ENCODE peak calls at places on chromosomes 7 and 10, in ten cellular contexts. B, H, J, L, R, F, W, E, X and S are unnamed samples.

GRCh38 chr7:81415181-81415580 is 354.7 kb downstream of the HGF start:
- DNase-seq in B (no peak), R (no peak), H (no peak), X (no peak), E (no peak), F (no peak), J (no peak), L (no peak), W (no peak), S (no peak)

GRCh38 chr10:58258977-58259692 is 8.6 kb downstream of the IPMK start:
- DNase-seq in L (no peak), H (no peak), R (no peak), F (no peak), J (no peak), B (no peak), E (no peak), X (no peak), W (no peak), S (no peak)

GRCh38 chr10:18313146-18313542 is 172.9 kb downstream of the CACNB2 start:
- DNase-seq in L (no peak), X (no peak), B (no peak), E (no peak), H (no peak), F (no peak), J (no peak), R (no peak), W (no peak), S (no peak)

GRCh38 chr10:104273291-104273690 is 4.3 kb downstream of the GSTO2 start:
- DNase-seq in H (no peak), L (no peak), F (no peak), E (no peak), J (no peak), X (no peak), B (no peak), R (no peak), W (no peak), S (no peak)

GRCh38 chr7:157997471-157997870 is 590.2 kb downstream of the PTPRN2 start:
- DNase-seq in F (no peak), W (no peak), X (no peak), L (no peak), R (no peak), H (no peak), J (no peak), E (no peak), B (no peak), S (no peak)

GRCh38 chr10:102394801-102395676 is 466 bp upstream of the NFKB2 start:
- DNase-seq in J (peak), B (peak), X (peak), R (peak), F (peak), W (peak), E (peak), H (peak), L (peak), S (peak)

GRCh38 chr10:63068246-63068645 is 64.9 kb upstream of the NRBF2 start:
- DNase-seq in B (no peak), H (no peak), R (no peak), L (no peak), W (no peak), E (no peak), J (no peak), F (no peak), X (peak), S (no peak)

GRCh38 chr7:150406311-150406564 is 27.1 kb downstream of the ZNF775 start:
- DNase-seq in W (no peak), H (peak), E (no peak), B (no peak), X (no peak), J (no peak), L (no peak), F (no peak), R (no peak), S (no peak)

GRCh38 chr7:26949319-26949718 is 84.9 kb upstream of the SKAP2 start:
- DNase-seq in X (no peak), E (no peak), R (no peak), W (no peak), J (no peak), H (no peak), B (no peak), L (no peak), F (no peak), S (no peak)

GRCh38 chr7:155221547-155221946 is 76.1 kb upstream of the INSIG1 start:
- DNase-seq in X (no peak), F (no peak), R (no peak), W (no peak), B (no peak), H (no peak), L (no peak), J (no peak), E (no peak), S (no peak)

GRCh38 chr7:50543776-50544442 is 21.3 kb downstream of the DDC start:
- DNase-seq in X (no peak), F (no peak), L (no peak), B (no peak), H (no peak), R (no peak), W (no peak), J (peak), E (no peak), S (no peak)

GRCh38 chr10:18527692-18528091 is 123.7 kb downstream of the NSUN6 start:
- DNase-seq in H (no peak), J (no peak), F (no peak), X (no peak), L (no peak), B (no peak), R (no peak), E (no peak), W (no peak), S (no peak)

GRCh38 chr10:5584895-5585516 is 60.2 kb downstream of the CALML3 start:
- DNase-seq in J (no peak), L (peak), R (no peak), B (no peak), W (no peak), X (no peak), F (no peak), H (peak), E (peak), S (peak)

GRCh38 chr7:71896535-71896934 is 515.6 kb downstream of the CALN1 start:
- DNase-seq in E (no peak), F (no peak), R (no peak), L (no peak), B (no peak), X (no peak), H (no peak), J (no peak), W (no peak), S (no peak)

GRCh38 chr7:46450871-46451270 is 529.8 kb upstream of the IGFBP3 start:
- DNase-seq in H (no peak), L (no peak), X (no peak), E (no peak), W (no peak), J (no peak), R (no peak), F (no peak), B (no peak), S (no peak)

GRCh38 chr7:35691827-35692307 is 3.1 kb downstream of the HERPUD2 start:
- DNase-seq in H (no peak), B (no peak), L (no peak), X (peak), F (no peak), R (no peak), E (peak), J (no peak), W (no peak), S (no peak)

GRCh38 chr7:2387897-2388636 is 15.3 kb upstream of the CHST12 start:
- DNase-seq in J (no peak), B (no peak), L (no peak), X (no peak), W (no peak), F (no peak), H (no peak), E (peak), R (no peak), S (no peak)

GRCh38 chr10:14758451-14758850 is 16.2 kb downstream of the FAM107B start:
- DNase-seq in R (no peak), B (no peak), L (no peak), H (no peak), F (no peak), W (no peak), X (no peak), J (no peak), E (no peak), S (no peak)

GRCh38 chr7:70383947-70384475 is 747.9 kb upstream of the GALNT17 start:
- DNase-seq in W (no peak), J (no peak), B (no peak), X (no peak), E (no peak), L (no peak), F (no peak), R (no peak), H (no peak), S (no peak)

GRCh38 chr10:30034433-30035137 is 24.8 kb downstream of the JCAD start:
- DNase-seq in W (no peak), E (no peak), H (no peak), L (no peak), J (no peak), R (no peak), X (no peak), F (no peak), B (no peak), S (no peak)

GRCh38 chr7:104979167-104979841 is 34.7 kb upstream of the KMT2E start:
- DNase-seq in X (no peak), J (peak), W (peak), E (peak), F (no peak), L (no peak), H (no peak), R (peak), B (no peak), S (no peak)

GRCh38 chr7:130371059-130371458 is 9.2 kb upstream of the CPA1 start:
- DNase-seq in W (no peak), J (peak), H (peak), L (no peak), E (no peak), F (no peak), B (peak), R (no peak), X (no peak), S (no peak)